ENCODE peak calls at places on chromosomes 4 and X, in eight cellular contexts. N is AG08396; S is endothelial cell; M is stimulated activated CD4-positive, alpha-beta T cell treated with anti-CD3 and anti-CD28 coated beads, TNF-alpha, amount 100 ng/mL, for 4 hours; U is anterior cingulate cortex; T is aorta; Z is Ammon's horn; A is endothelial cell of umbilical vein. L is an unnamed sample.
A peak's percentile ranks its signal among the peaks of the same experiment; 100 is the strongest.

GRCh38 chrX:120120223-120120622 is 4.5 kb upstream of the RHOXF1 start:
- DNase-seq in M (no peak), N (peak; percentile 59), Z (no peak), T (no peak), U (no peak), S (no peak), A (no peak), L (peak; percentile 80)

GRCh38 chrX:133999013-133999705 is 13.8 kb upstream of the GPC3 start:
- DNase-seq in T (no peak), S (no peak), A (no peak), M (no peak), U (no peak), N (no peak), Z (no peak), L (peak; percentile 33)

GRCh38 chr4:124941267-124941666 is 228.7 kb upstream of the ANKRD50 start:
- DNase-seq in Z (no peak), M (no peak), T (no peak), A (peak; percentile 76), N (no peak), U (no peak), S (no peak), L (no peak)

GRCh38 chrX:120664081-120664480 is 34.2 kb upstream of the C1GALT1C1 start:
- DNase-seq in A (peak; percentile 46), M (no peak), S (no peak), U (no peak), Z (no peak), T (no peak), N (no peak), L (peak; percentile 34)

GRCh38 chrX:16838202-16839066 is 31.7 kb downstream of the RBBP7 start:
- DNase-seq in U (no peak), M (no peak), N (peak; percentile 26), Z (no peak), T (no peak), A (peak; percentile 85), S (no peak), L (peak; percentile 84)

GRCh38 chr4:821631-822030 is 4.3 kb downstream of the CPLX1 start:
- DNase-seq in T (no peak), U (no peak), N (no peak), A (no peak), M (no peak), S (no peak), Z (no peak), L (no peak)

GRCh38 chr4:173018446-173018845 is 150.2 kb upstream of the GALNT7 start:
- DNase-seq in M (no peak), N (no peak), A (no peak), U (no peak), S (no peak), T (no peak), Z (no peak), L (no peak)

GRCh38 chr4:36288727-36289126 is 7.3 kb downstream of the DTHD1 start:
- DNase-seq in T (no peak), Z (no peak), U (no peak), N (no peak), A (no peak), S (no peak), M (no peak), L (no peak)

GRCh38 chr4:2671267-2671895 is 84.8 kb downstream of the TNIP2 start:
- DNase-seq in Z (no peak), A (no peak), U (no peak), S (no peak), N (no peak), T (no peak), M (no peak), L (no peak)

GRCh38 chr4:3655485-3656429 is 110.4 kb upstream of the ADRA2C start:
- DNase-seq in Z (no peak), U (no peak), A (no peak), S (no peak), M (no peak), N (no peak), T (no peak), L (peak; percentile 79)

GRCh38 chrX:48772602-48773001 is 11.1 kb downstream of the GLOD5 start:
- DNase-seq in S (no peak), Z (no peak), N (no peak), U (no peak), M (no peak), A (no peak), T (no peak), L (no peak)

GRCh38 chrX:40383360-40383759 is 197.4 kb upstream of the ATP6AP2 start:
- DNase-seq in A (no peak), T (no peak), Z (no peak), U (no peak), N (no peak), M (no peak), S (no peak), L (no peak)

GRCh38 chr4:17236686-17237085 is 275.2 kb downstream of the QDPR start:
- DNase-seq in M (no peak), U (no peak), S (no peak), T (no peak), Z (no peak), A (no peak), N (peak; percentile 17), L (peak; percentile 18)

GRCh38 chr4:21795091-21795490 is 153.5 kb downstream of the KCNIP4 start:
- DNase-seq in S (no peak), T (no peak), N (no peak), A (no peak), Z (no peak), U (no peak), M (no peak), L (peak; percentile 68)

GRCh38 chr4:133982533-133983224 is 218.9 kb downstream of the PABPC4L start:
- DNase-seq in S (no peak), M (no peak), N (peak; percentile 3), A (no peak), T (no peak), U (no peak), Z (no peak), L (peak; percentile 18)

GRCh38 chr4:24763631-24764302 is 31.6 kb upstream of the SOD3 start:
- DNase-seq in A (no peak), Z (peak; percentile 15), S (no peak), T (no peak), M (no peak), N (peak; percentile 16), U (no peak), L (peak; percentile 59)

GRCh38 chr4:145899886-145900466 is 38.6 kb downstream of the ZNF827 start:
- DNase-seq in S (no peak), Z (no peak), T (no peak), M (no peak), N (no peak), A (no peak), U (no peak), L (no peak)

GRCh38 chr4:122777846-122778501 is 45.5 kb downstream of the BBS12 start:
- DNase-seq in T (no peak), N (no peak), S (no peak), Z (no peak), M (no peak), U (no peak), A (no peak), L (peak; percentile 86)